ENCODE peak calls at places on chromosome 14, in eight cellular contexts. Z is HFFc6; Y is KG1; S is hypothalamus; T is hepatic stellate cell; X is memory B cell; N is stimulated activated CD4-positive, alpha-beta T cell treated with anti-CD3 and anti-CD28 coated beads, Interleukin-2, amount 100 ng/mL, for 48 hours; L is thyroid gland. E is an unnamed sample.
A peak's percentile ranks its signal among the peaks of the same experiment; 100 is the strongest.

GRCh38 chr14:49946320-49947141 is 53.6 kb downstream of the ARF6 start:
- DNase-seq in Y (no peak), Z (peak; percentile 64), T (peak; percentile 41), S (no peak), L (no peak), X (no peak), N (no peak), E (peak; percentile 68)

GRCh38 chr14:22982013-22982476 is 306 bp downstream of the AJUBA start:
- DNase-seq in L (no peak), N (no peak), S (no peak), X (no peak), Z (no peak), Y (no peak), T (no peak), E (no peak)

GRCh38 chr14:54784657-54785056 is 118.0 kb downstream of the GCH1 start:
- DNase-seq in S (no peak), T (no peak), L (no peak), X (no peak), Z (no peak), N (no peak), Y (no peak), E (no peak)

GRCh38 chr14:53152909-53153701 is at the start of gene DDHD1:
- DNase-seq in T (peak; percentile 79), S (peak; percentile 65), X (peak; percentile 86), Z (peak; percentile 29), N (peak; percentile 64), L (peak; percentile 74), Y (peak; percentile 47), E (peak; percentile 35)

GRCh38 chr14:50040401-50040775 is 76.0 kb downstream of the VCPKMT start:
- DNase-seq in X (no peak), S (no peak), Y (peak; percentile 22), T (peak; percentile 60), Z (peak; percentile 59), L (no peak), N (no peak), E (peak; percentile 49)

GRCh38 chr14:23068792-23069412 is 11.6 kb upstream of the CDH24 start:
- DNase-seq in T (peak; percentile 89), X (peak; percentile 77), L (peak; percentile 85), N (peak; percentile 71), Z (peak; percentile 93), S (no peak), Y (no peak), E (peak; percentile 83)

GRCh38 chr14:99690636-99691035 is 6.5 kb downstream of the CYP46A1 start:
- DNase-seq in Z (no peak), S (no peak), T (no peak), L (no peak), N (no peak), X (no peak), Y (no peak), E (no peak)

GRCh38 chr14:105250008-105250366 is 1.7 kb downstream of the BTBD6 start:
- DNase-seq in L (no peak), S (no peak), N (no peak), T (no peak), Z (no peak), Y (no peak), X (no peak), E (no peak)

GRCh38 chr14:67056684-67057083 is 132.6 kb upstream of the GARIN2 start:
- DNase-seq in N (no peak), T (no peak), S (no peak), L (no peak), Y (no peak), Z (no peak), X (no peak), E (no peak)

GRCh38 chr14:104940526-104941150 is 16.0 kb downstream of the PLD4 start:
- DNase-seq in L (no peak), N (no peak), T (no peak), X (no peak), Y (no peak), S (no peak), Z (no peak), E (no peak)

GRCh38 chr14:24132061-24132685 is 1.7 kb downstream of the FITM1 start:
- DNase-seq in Z (no peak), S (no peak), T (no peak), Y (no peak), N (no peak), X (no peak), L (peak; percentile 67), E (no peak)

GRCh38 chr14:39500253-39500652 is 68.0 kb upstream of the FBXO33 start:
- DNase-seq in X (no peak), Z (no peak), N (no peak), T (no peak), L (no peak), Y (no peak), S (no peak), E (no peak)

GRCh38 chr14:54828031-54828430 is 74.6 kb downstream of the GCH1 start:
- DNase-seq in T (no peak), L (no peak), X (no peak), Y (no peak), S (no peak), N (no peak), Z (no peak), E (no peak)

GRCh38 chr14:29649170-29649569 is 278.5 kb downstream of the PRKD1 start:
- DNase-seq in S (no peak), Z (no peak), L (no peak), X (no peak), Y (no peak), N (no peak), T (no peak), E (no peak)

GRCh38 chr14:104393898-104394605 is 185.5 kb upstream of the C14orf180 start:
- DNase-seq in L (peak; percentile 21), S (no peak), N (peak; percentile 24), Y (peak; percentile 89), T (no peak), X (peak; percentile 36), Z (no peak), E (no peak)

GRCh38 chr14:94051115-94051514 is 25.0 kb downstream of the OTUB2 start:
- DNase-seq in Y (no peak), S (no peak), T (no peak), N (no peak), X (no peak), Z (no peak), L (no peak), E (no peak)

GRCh38 chr14:95523051-95523817 is 6.8 kb upstream of the SYNE3 start:
- DNase-seq in X (no peak), N (no peak), T (no peak), Y (no peak), Z (no peak), L (peak; percentile 55), S (no peak), E (no peak)

GRCh38 chr14:98278805-98279204 is 993.2 kb downstream of the BCL11B start:
- DNase-seq in Y (no peak), Z (no peak), X (no peak), N (no peak), S (no peak), T (no peak), L (no peak), E (no peak)

GRCh38 chr14:87002831-87003230 is 990.2 kb downstream of the GALC start:
- DNase-seq in X (no peak), N (no peak), S (no peak), Y (no peak), L (no peak), T (no peak), Z (no peak), E (no peak)

GRCh38 chr14:99548285-99548684 is 55.7 kb downstream of the CCDC85C start:
- DNase-seq in N (no peak), Z (no peak), S (no peak), X (no peak), L (peak; percentile 57), Y (no peak), T (no peak), E (no peak)

GRCh38 chr14:99078426-99078825 is 193.6 kb downstream of the BCL11B start:
- DNase-seq in Z (no peak), N (no peak), L (no peak), X (no peak), T (no peak), S (no peak), Y (no peak), E (no peak)

E was measured in GM04504.